ENCODE peak calls at places on chromosomes 5 and 9, in four cellular contexts. N, M, C and A are unnamed samples.

GRCh38 chr9:134314039-134314949 is 12.0 kb upstream of the RXRA start:
- DNase-seq in C (no peak), N (no peak), M (no peak), A (no peak)

GRCh38 chr5:52787600-52788504 is at the start of the genes ITGA1 and PELO:
- DNase-seq in C (peak), N (peak), M (peak), A (no peak)

GRCh38 chr5:140348104-140348503 is 1.7 kb upstream of the HBEGF start:
- DNase-seq in M (no peak), N (no peak), C (no peak), A (no peak)

GRCh38 chr5:29462261-29462660 is 1731.2 kb upstream of the CDH6 start:
- DNase-seq in C (no peak), N (no peak), M (no peak), A (no peak)

GRCh38 chr5:100872409-100873190 is 30.5 kb downstream of the ST8SIA4 start:
- DNase-seq in C (no peak), N (no peak), M (no peak), A (no peak)

GRCh38 chr5:157670662-157671591 is at the start of gene C5orf52:
- DNase-seq in N (peak), M (peak), C (no peak), A (no peak)

GRCh38 chr5:127878174-127878750 is 175.1 kb downstream of the CCDC192 start:
- DNase-seq in M (peak), C (no peak), N (peak), A (no peak)

GRCh38 chr9:86940774-86941173 is 6.5 kb downstream of the GAS1 start:
- DNase-seq in C (no peak), N (peak), M (no peak), A (no peak)

GRCh38 chr5:95261369-95262175 is 23.3 kb downstream of the MCTP1 start:
- DNase-seq in C (no peak), M (peak), N (peak), A (no peak)

GRCh38 chr5:152084476-152084875 is 159.8 kb upstream of the GLRA1 start:
- DNase-seq in N (no peak), M (no peak), C (no peak), A (no peak)

GRCh38 chr9:7907636-7908195 is 108.1 kb upstream of the DMAC1 start:
- DNase-seq in N (no peak), M (no peak), C (no peak), A (no peak)

GRCh38 chr9:115522928-115523327 is 405.0 kb upstream of the TNC start:
- DNase-seq in N (no peak), C (no peak), M (no peak), A (no peak)

GRCh38 chr9:128145536-128145935 is 3.7 kb upstream of the LCN2 start:
- DNase-seq in C (no peak), N (no peak), M (no peak), A (no peak)

GRCh38 chr9:135962696-135963307 is 1.6 kb upstream of the UBAC1 start:
- DNase-seq in C (no peak), M (no peak), N (no peak), A (no peak)

GRCh38 chr5:963310-963672 is 45.3 kb upstream of the NKD2 start:
- DNase-seq in M (no peak), C (no peak), N (no peak), A (no peak)

GRCh38 chr9:99411068-99411467 is 189.0 kb downstream of the SEC61B start:
- DNase-seq in C (peak), M (peak), N (no peak), A (no peak)

GRCh38 chr5:151926186-151926585 is 1.5 kb upstream of the GLRA1 start:
- DNase-seq in N (no peak), C (no peak), M (no peak), A (no peak)

GRCh38 chr9:112032009-112032408 is 135.4 kb downstream of the UGCG start:
- DNase-seq in M (no peak), N (no peak), C (no peak), A (no peak)

GRCh38 chr5:120465281-120465961 is 1.3 kb downstream of the PRR16 start:
- DNase-seq in C (peak), M (peak), N (peak), A (no peak)